ENCODE peak calls at places on chromosome 11, in four cellular contexts. One of them, this sample, is unnamed.

GRCh38 chr11:19216709-19217374 is 15.1 kb upstream of the CSRP3 start:
- DNase-seq in HCT116: no peak
- DNase-seq in SK-N-SH: no peak
- DNase-seq in HepG2: no peak
- DNase-seq in this sample: peak

GRCh38 chr11:1053121-1053901 is 16.8 kb upstream of the MUC6 start:
- DNase-seq in HCT116: no peak
- DNase-seq in HepG2: no peak
- DNase-seq in SK-N-SH: peak
- DNase-seq in this sample: no peak

GRCh38 chr11:74611369-74611861 is 19.0 kb downstream of the POLD3 start:
- DNase-seq in HepG2: peak
- DNase-seq in SK-N-SH: peak
- DNase-seq in HCT116: peak
- DNase-seq in this sample: no peak

GRCh38 chr11:107017433-107018227 is 646 bp downstream of the GUCY1A2 start:
- DNase-seq in HCT116: no peak
- DNase-seq in HepG2: peak
- DNase-seq in SK-N-SH: peak
- DNase-seq in this sample: peak

GRCh38 chr11:111352935-111353695 is 26.0 kb downstream of the POU2AF1 start:
- DNase-seq in HCT116: no peak
- DNase-seq in HepG2: no peak
- DNase-seq in SK-N-SH: no peak
- DNase-seq in this sample: peak

GRCh38 chr11:7892751-7893356 is 38.2 kb downstream of the OR10A6 start:
- DNase-seq in HCT116: peak
- DNase-seq in SK-N-SH: peak
- DNase-seq in HepG2: peak
- DNase-seq in this sample: peak

GRCh38 chr11:118305726-118306125 is 1.2 kb downstream of the CD3E start:
- DNase-seq in HepG2: no peak
- DNase-seq in SK-N-SH: no peak
- DNase-seq in HCT116: no peak
- DNase-seq in this sample: no peak

GRCh38 chr11:13278620-13279486 is 1.3 kb downstream of the BMAL1 start:
- DNase-seq in HepG2: no peak
- DNase-seq in SK-N-SH: peak
- DNase-seq in HCT116: no peak
- DNase-seq in this sample: peak

GRCh38 chr11:208917-209260 is 1.4 kb downstream of the RIC8A start:
- DNase-seq in SK-N-SH: no peak
- DNase-seq in HepG2: no peak
- DNase-seq in HCT116: no peak
- DNase-seq in this sample: no peak

GRCh38 chr11:105713696-105714095 is 103.8 kb downstream of the GRIA4 start:
- DNase-seq in HepG2: no peak
- DNase-seq in SK-N-SH: no peak
- DNase-seq in HCT116: no peak
- DNase-seq in this sample: no peak
- TF ChIP-seq JUND in HepG2: no peak
- TF ChIP-seq JUND in SK-N-SH: no peak
- TF ChIP-seq JUND in HCT116: no peak
- TF ChIP-seq JUND in this sample: no peak

GRCh38 chr11:117097567-117098268 is 510 bp downstream of the SIK3 start:
- DNase-seq in HCT116: no peak
- DNase-seq in HepG2: no peak
- DNase-seq in SK-N-SH: peak
- DNase-seq in this sample: no peak

GRCh38 chr11:117094776-117095175 is 3.5 kb downstream of the SIK3 start:
- DNase-seq in SK-N-SH: no peak
- DNase-seq in HepG2: no peak
- DNase-seq in HCT116: no peak
- DNase-seq in this sample: no peak

GRCh38 chr11:117096140-117096972 is 1.9 kb downstream of the SIK3 start:
- DNase-seq in SK-N-SH: peak
- DNase-seq in HepG2: peak
- DNase-seq in HCT116: no peak
- DNase-seq in this sample: no peak

GRCh38 chr11:117096973-117097566 is 1.2 kb downstream of the SIK3 start:
- DNase-seq in HepG2: no peak
- DNase-seq in HCT116: no peak
- DNase-seq in SK-N-SH: no peak
- DNase-seq in this sample: no peak

DNA sequence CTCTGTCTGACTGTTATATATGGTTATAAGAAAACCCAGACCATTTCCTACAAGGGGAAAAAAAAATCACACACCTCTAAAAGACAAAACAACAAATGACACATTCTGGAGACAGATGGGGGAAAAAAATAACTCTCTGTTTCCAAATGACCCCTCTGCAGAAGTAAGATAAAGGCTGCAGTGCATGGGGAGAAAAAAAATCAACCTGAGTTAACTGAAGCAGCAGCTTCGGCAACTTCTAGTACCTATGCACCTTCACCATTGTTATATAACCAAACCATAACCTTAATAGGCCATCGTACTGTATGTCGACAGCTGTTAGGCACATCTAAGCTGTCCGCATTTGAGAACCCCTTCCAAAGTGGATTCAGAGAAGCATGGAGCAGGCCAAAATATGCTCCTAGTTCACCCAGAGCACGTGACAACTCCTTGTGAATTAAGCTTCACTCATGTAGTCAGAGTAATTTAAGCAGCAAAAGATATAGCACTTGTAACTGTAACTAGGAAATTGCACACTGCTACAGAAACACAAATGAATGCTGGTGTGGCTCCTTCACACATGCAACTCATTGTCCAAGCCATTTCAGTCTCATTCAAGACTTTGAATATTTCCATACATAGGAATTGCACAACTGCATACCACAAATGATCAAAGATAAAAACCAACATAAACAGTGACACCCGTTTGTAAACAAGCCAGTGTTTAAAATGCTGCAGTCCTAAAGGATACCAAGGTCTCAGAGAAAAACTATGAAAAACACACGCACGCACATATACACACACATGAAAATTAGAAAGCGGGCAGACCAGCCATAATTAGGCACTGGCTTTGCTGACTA is 2.7 kb downstream of the SIK3 start:
- DNase-seq in HepG2: peak
- DNase-seq in HCT116: no peak
- DNase-seq in SK-N-SH: no peak
- DNase-seq in this sample: peak
- TF ChIP-seq JUND in HepG2: no peak
- TF ChIP-seq JUND in HCT116: no peak
- TF ChIP-seq JUND in SK-N-SH: no peak
- TF ChIP-seq JUND in this sample: no peak

DNA sequence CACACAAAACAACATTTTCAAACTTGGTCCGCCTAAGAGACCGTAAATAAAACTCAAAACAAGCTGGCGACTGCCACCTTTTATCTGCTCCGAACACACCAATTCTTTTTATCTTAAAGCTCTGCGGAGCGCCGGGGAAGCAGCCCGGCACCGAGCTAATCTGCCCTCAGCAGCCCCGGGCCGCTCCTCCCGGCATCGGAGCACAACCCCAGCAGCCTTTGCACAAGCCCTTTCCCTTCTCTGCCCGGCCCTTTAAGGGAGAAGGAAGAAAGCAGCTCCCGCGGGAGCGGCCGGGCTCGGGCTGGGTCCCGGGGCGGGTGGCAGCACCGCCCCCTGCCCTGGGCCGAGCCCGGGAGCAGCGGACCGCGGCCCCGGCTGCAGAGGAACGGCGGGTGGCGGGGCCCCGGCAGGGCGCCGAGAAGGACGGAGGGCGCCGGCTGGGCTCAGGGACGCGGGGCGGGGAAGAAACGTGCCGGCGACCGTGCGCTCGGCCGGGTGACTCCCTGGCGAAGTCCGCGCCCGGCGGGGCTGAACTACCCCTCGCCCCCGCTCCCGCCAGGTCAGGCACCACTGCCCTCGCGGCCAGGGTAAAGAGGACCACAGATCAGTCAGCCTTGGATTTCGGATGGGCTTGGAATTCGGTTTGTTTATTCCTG is 133.5 kb upstream of the C11orf58 start:
- DNase-seq in SK-N-SH: peak
- DNase-seq in HCT116: no peak
- DNase-seq in HepG2: no peak
- DNase-seq in this sample: peak
- TF ChIP-seq JUND in SK-N-SH: no peak
- TF ChIP-seq JUND in HCT116: no peak
- TF ChIP-seq JUND in HepG2: no peak
- TF ChIP-seq JUND in this sample: no peak

GRCh38 chr11:117022526-117022925 is 75.7 kb downstream of the SIK3 start:
- DNase-seq in HepG2: no peak
- DNase-seq in HCT116: no peak
- DNase-seq in SK-N-SH: no peak
- DNase-seq in this sample: no peak

GRCh38 chr11:117020873-117021564 is 77.2 kb downstream of the SIK3 start:
- DNase-seq in SK-N-SH: no peak
- DNase-seq in HCT116: no peak
- DNase-seq in HepG2: peak
- DNase-seq in this sample: no peak

GRCh38 chr11:117023178-117023577 is 75.0 kb downstream of the SIK3 start:
- DNase-seq in SK-N-SH: no peak
- DNase-seq in HCT116: no peak
- DNase-seq in HepG2: peak
- DNase-seq in this sample: no peak

GRCh38 chr11:117026593-117027330 is 71.5 kb downstream of the SIK3 start:
- DNase-seq in SK-N-SH: no peak
- DNase-seq in HepG2: no peak
- DNase-seq in HCT116: peak
- DNase-seq in this sample: no peak
- TF ChIP-seq JUND in SK-N-SH: peak
- TF ChIP-seq JUND in HepG2: no peak
- TF ChIP-seq JUND in HCT116: peak
- TF ChIP-seq JUND in this sample: no peak

DNA sequence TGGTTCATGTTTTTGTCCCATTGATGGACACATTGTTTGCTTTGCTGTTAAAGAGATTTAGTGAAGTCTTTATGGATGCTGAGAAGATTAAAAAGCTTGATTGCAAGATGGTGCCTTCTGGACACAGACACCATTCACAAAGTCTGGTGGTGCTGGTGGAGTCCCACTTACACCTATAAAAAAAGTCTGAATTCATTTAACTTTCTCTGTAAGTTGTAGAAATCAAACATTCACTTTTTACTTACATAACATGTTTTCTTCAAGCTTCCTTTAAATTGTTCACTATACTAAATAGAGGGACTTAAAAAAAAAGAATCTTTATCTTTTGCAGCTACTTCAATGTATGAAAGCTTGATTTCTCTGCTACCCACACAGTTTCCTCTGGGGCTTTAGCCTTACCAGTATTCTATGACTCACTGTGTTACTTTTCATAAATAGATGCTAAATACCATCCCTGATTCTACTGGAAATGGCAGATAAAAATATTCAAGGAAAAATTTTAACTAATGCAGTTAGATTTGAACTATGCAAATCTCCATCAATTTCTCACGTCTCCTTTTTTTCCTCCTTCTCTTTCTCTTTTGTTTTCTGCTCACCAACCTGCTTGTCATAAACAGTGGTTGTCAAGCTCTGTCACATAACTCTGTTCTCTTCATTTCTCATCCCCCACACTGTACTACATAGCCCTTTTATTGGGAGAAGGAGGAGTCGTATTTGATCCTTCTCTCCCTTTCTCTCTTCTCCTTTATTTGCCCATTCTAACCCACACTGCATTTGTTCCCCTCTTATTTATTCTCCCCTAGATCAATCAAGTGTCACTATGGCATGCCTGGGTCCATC is 89.7 kb downstream of the FAM76B start:
- DNase-seq in HCT116: no peak
- DNase-seq in SK-N-SH: no peak
- DNase-seq in HepG2: no peak
- DNase-seq in this sample: no peak
- TF ChIP-seq JUND in HCT116: no peak
- TF ChIP-seq JUND in SK-N-SH: no peak
- TF ChIP-seq JUND in HepG2: no peak
- TF ChIP-seq JUND in this sample: no peak

DNA sequence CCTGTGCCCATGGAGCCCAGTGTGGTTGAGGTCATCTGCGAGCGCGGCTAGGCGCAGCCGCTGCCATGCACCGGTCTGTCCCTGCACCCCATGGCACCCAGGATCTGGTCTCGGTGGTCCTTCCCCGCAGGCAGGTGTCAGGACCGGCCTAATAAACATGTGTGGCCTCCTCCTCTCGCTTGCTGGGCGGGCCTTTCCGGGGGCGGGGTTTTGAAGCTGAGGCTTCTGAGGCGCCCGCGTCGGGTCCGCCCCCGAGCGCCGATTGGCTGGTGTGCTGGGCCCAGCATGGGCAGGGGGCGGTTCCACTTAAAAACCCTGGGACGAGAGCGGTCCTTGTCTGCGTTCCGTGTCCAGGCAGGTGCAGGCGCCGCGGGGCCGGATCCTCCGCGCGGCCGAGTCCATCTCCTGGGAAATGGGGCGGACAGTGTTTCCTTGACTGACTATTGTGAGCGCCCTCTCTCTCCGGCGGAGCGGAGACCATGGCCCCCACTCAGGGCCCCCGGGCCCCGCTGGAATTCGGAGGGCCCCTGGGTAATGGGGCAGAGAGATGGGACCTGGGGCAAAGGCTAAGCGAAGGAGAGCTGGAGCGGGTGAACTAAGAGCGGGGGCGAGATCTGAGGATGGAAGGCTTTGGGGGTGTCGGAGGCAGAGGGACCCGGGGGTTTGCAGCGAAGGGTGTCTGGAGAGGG is at the start of gene TM7SF2:
- DNase-seq in HCT116: peak
- DNase-seq in SK-N-SH: peak
- DNase-seq in HepG2: peak
- DNase-seq in this sample: peak
- TF ChIP-seq JUND in HCT116: no peak
- TF ChIP-seq JUND in SK-N-SH: no peak
- TF ChIP-seq JUND in HepG2: no peak
- TF ChIP-seq JUND in this sample: peak

GRCh38 chr11:128210148-128210940 is 377.0 kb downstream of the ETS1 start:
- DNase-seq in HCT116: peak
- DNase-seq in SK-N-SH: no peak
- DNase-seq in HepG2: peak
- DNase-seq in this sample: peak
- TF ChIP-seq JUND in HCT116: peak
- TF ChIP-seq JUND in SK-N-SH: peak
- TF ChIP-seq JUND in HepG2: no peak
- TF ChIP-seq JUND in this sample: peak

This sample was measured in T47D.